ENCODE peak calls at places on chromosomes 4 and X, in four cellular contexts. D is activated CD8-positive, alpha-beta T cell treated with anti-CD3 and anti-CD28 coated beads for 36 hours; Z is K562; F is WERI-Rb-1. U is an unnamed sample.

GRCh38 chrX:147340947-147341346 is 526.4 kb upstream of the CXorf51A start:
- DNase-seq in D (no peak), Z (no peak), F (no peak), U (no peak)

GRCh38 chr4:181728567-181728966 is 514.6 kb upstream of the TENM3 start:
- DNase-seq in D (no peak), Z (no peak), F (no peak), U (no peak)

GRCh38 chrX:84907324-84907946 is 96.2 kb upstream of the APOOL start:
- DNase-seq in D (no peak), Z (no peak), F (no peak), U (peak; percentile 21)

GRCh38 chrX:4175221-4175620 is 461.8 kb upstream of the PRKX start:
- DNase-seq in D (no peak), Z (no peak), F (no peak), U (no peak)

GRCh38 chr4:142648378-142648777 is 197.7 kb downstream of the INPP4B start:
- DNase-seq in D (no peak), Z (no peak), F (no peak), U (no peak)

GRCh38 chr4:3043272-3044020 is 30.9 kb downstream of the HTT-AS start:
- DNase-seq in D (peak; percentile 49), Z (no peak), F (no peak), U (no peak)

GRCh38 chr4:2734618-2735017 is 21.5 kb downstream of the TNIP2 start:
- DNase-seq in D (no peak), Z (no peak), F (no peak), U (no peak)

GRCh38 chr4:173253561-173253960 is 80.6 kb downstream of the HMGB2 start:
- DNase-seq in D (no peak), Z (no peak), F (no peak), U (no peak)

GRCh38 chr4:143286733-143287570 is 49.7 kb upstream of the GAB1 start:
- DNase-seq in D (no peak), Z (no peak), F (no peak), U (no peak)

GRCh38 chr4:113350576-113350975 is 301.1 kb downstream of the ANK2 start:
- DNase-seq in D (no peak), Z (no peak), F (no peak), U (no peak)

GRCh38 chr4:64784125-64784524 is 374.9 kb upstream of the TECRL start:
- DNase-seq in D (no peak), Z (no peak), F (no peak), U (peak; percentile 35)

GRCh38 chrX:45767021-45767491 is 566.4 kb upstream of the DIPK2B start:
- DNase-seq in D (no peak), Z (no peak), F (no peak), U (no peak)

GRCh38 chr4:13984996-13985780 is 357.7 kb upstream of the BOD1L1 start:
- DNase-seq in D (no peak), Z (no peak), F (no peak), U (no peak)

GRCh38 chr4:75432683-75433082 is 81.5 kb downstream of the RCHY1 start:
- DNase-seq in D (peak; percentile 9), Z (peak; percentile 10), F (peak; percentile 21), U (peak; percentile 10)

GRCh38 chr4:186808635-186809018 is 85.0 kb upstream of the FAT1 start:
- DNase-seq in D (peak; percentile 7), Z (no peak), F (no peak), U (no peak)

GRCh38 chr4:176383273-176384077 is 63.7 kb downstream of the SPCS3 start:
- DNase-seq in D (no peak), Z (no peak), F (no peak), U (peak; percentile 2)

GRCh38 chrX:71638409-71638808 is 20.1 kb upstream of the CXCR3 start:
- DNase-seq in D (no peak), Z (no peak), F (no peak), U (no peak)

GRCh38 chrX:48468693-48469691 is 1.1 kb downstream of the SLC38A5 start:
- DNase-seq in D (peak; percentile 60), Z (peak; percentile 44), F (peak; percentile 75), U (peak; percentile 77)

GRCh38 chr4:145341381-145341780 is 140.3 kb upstream of the SMAD1 start:
- DNase-seq in D (no peak), Z (no peak), F (no peak), U (no peak)

GRCh38 chr4:156939151-156939550 is 32.4 kb downstream of the PDGFC start:
- DNase-seq in D (no peak), Z (no peak), F (no peak), U (no peak)

GRCh38 chr4:111501946-111502345 is 643.3 kb upstream of the FAM241A start:
- DNase-seq in D (no peak), Z (no peak), F (no peak), U (no peak)

GRCh38 chr4:123200417-123200945 is 196.1 kb upstream of the SPRY1 start:
- DNase-seq in D (no peak), Z (no peak), F (no peak), U (no peak)

GRCh38 chrX:13762015-13762414 is 27.5 kb downstream of the OFD1 start:
- DNase-seq in D (no peak), Z (no peak), F (no peak), U (no peak)

GRCh38 chr4:141020801-141021261 is 112.4 kb downstream of the RNF150 start:
- DNase-seq in D (no peak), Z (no peak), F (no peak), U (no peak)

GRCh38 chr4:142350886-142351285 is 495.2 kb downstream of the INPP4B start:
- DNase-seq in D (no peak), Z (no peak), F (no peak), U (no peak)

GRCh38 chr4:10108818-10109783 is 7.5 kb downstream of the WDR1 start:
- DNase-seq in D (peak; percentile 80), Z (no peak), F (no peak), U (no peak)

GRCh38 chr4:155208258-155209054 is at the start of gene NPY2R:
- DNase-seq in D (no peak), Z (no peak), F (peak; percentile 75), U (no peak)

GRCh38 chr4:28247805-28248204 is 1387.2 kb downstream of the STIM2 start:
- DNase-seq in D (no peak), Z (no peak), F (no peak), U (no peak)

GRCh38 chr4:152961041-152961751 is 25.1 kb downstream of the FHDC1 start:
- DNase-seq in D (no peak), Z (no peak), F (no peak), U (no peak)

GRCh38 chr4:8641256-8641655 is 48.7 kb downstream of the CPZ start:
- DNase-seq in D (no peak), Z (no peak), F (no peak), U (no peak)

GRCh38 chrX:100681581-100681980 is 37.6 kb downstream of the SRPX2 start:
- DNase-seq in D (no peak), Z (no peak), F (no peak), U (no peak)